ENCODE peak calls at places on chromosomes 6 and 20, in nine cellular contexts. Y, T, Z, B, I, P, A, W and K are unnamed samples.

GRCh38 chr20:58992911-58993310 is 11.9 kb downstream of the NELFCD start:
- DNase-seq in Y (no peak), T (no peak), Z (peak; percentile 27), B (no peak), I (peak; percentile 25), P (no peak), A (no peak), W (no peak), K (no peak)

GRCh38 chr6:36033935-36034334 is 6.3 kb downstream of the MAPK14 start:
- DNase-seq in Y (no peak), T (no peak), Z (no peak), B (no peak), I (no peak), P (no peak), A (no peak), W (no peak), K (no peak)

GRCh38 chr20:51569815-51570741 is 27.6 kb upstream of the NFATC2 start:
- DNase-seq in Y (no peak), T (no peak), Z (no peak), B (no peak), I (no peak), P (no peak), A (peak; percentile 30), W (no peak), K (no peak)

GRCh38 chr6:169668203-169668847 is 33.5 kb downstream of the WDR27 start:
- DNase-seq in Y (no peak), T (no peak), Z (no peak), B (no peak), I (no peak), P (no peak), A (no peak), W (no peak), K (no peak)

GRCh38 chr20:23926941-23927872 is 47.7 kb upstream of the CST5 start:
- DNase-seq in Y (no peak), T (no peak), Z (no peak), B (no peak), I (no peak), P (no peak), A (no peak), W (no peak), K (peak; percentile 40)

GRCh38 chr20:39624316-39624715 is 662.2 kb downstream of the DHX35 start:
- DNase-seq in Y (no peak), T (no peak), Z (no peak), B (no peak), I (no peak), P (no peak), A (no peak), W (no peak), K (no peak)

GRCh38 chr6:11460837-11461661 is 76.5 kb upstream of the TMEM170B start:
- DNase-seq in Y (peak; percentile 57), T (no peak), Z (no peak), B (peak; percentile 50), I (no peak), P (no peak), A (no peak), W (no peak), K (no peak)

GRCh38 chr20:21235713-21236445 is 67.3 kb upstream of the XRN2 start:
- DNase-seq in Y (peak; percentile 57), T (peak; percentile 72), Z (peak; percentile 76), B (peak; percentile 62), I (peak; percentile 83), P (peak; percentile 32), A (peak; percentile 37), W (peak; percentile 70), K (peak; percentile 20)

GRCh38 chr6:72702421-72702820 is 80.6 kb downstream of the KCNQ5 start:
- DNase-seq in Y (no peak), T (no peak), Z (no peak), B (no peak), I (no peak), P (no peak), A (no peak), W (no peak), K (no peak)

GRCh38 chr6:166423051-166423745 is 40.5 kb upstream of the MPC1 start:
- DNase-seq in Y (no peak), T (no peak), Z (no peak), B (no peak), I (peak; percentile 42), P (no peak), A (no peak), W (no peak), K (no peak)

GRCh38 chr20:4546342-4546741 is 175.4 kb upstream of the PRND start:
- DNase-seq in Y (no peak), T (no peak), Z (no peak), B (no peak), I (no peak), P (no peak), A (no peak), W (no peak), K (no peak)

GRCh38 chr6:19731286-19731685 is 105.9 kb upstream of the ID4 start:
- DNase-seq in Y (no peak), T (no peak), Z (no peak), B (no peak), I (no peak), P (peak; percentile 59), A (no peak), W (no peak), K (peak; percentile 91)

GRCh38 chr20:33719989-33720709 is at the start of gene PXMP4:
- DNase-seq in Y (peak; percentile 98), T (peak; percentile 67), Z (peak; percentile 85), B (peak; percentile 97), I (peak; percentile 95), P (peak; percentile 94), A (peak; percentile 88), W (peak; percentile 94), K (peak; percentile 95)
- TF ChIP-seq CTCF in Y (no peak), T (no peak), Z (no peak), B (no peak), I (no peak), P (no peak), A (no peak), W (no peak), K (no peak)

DNA sequence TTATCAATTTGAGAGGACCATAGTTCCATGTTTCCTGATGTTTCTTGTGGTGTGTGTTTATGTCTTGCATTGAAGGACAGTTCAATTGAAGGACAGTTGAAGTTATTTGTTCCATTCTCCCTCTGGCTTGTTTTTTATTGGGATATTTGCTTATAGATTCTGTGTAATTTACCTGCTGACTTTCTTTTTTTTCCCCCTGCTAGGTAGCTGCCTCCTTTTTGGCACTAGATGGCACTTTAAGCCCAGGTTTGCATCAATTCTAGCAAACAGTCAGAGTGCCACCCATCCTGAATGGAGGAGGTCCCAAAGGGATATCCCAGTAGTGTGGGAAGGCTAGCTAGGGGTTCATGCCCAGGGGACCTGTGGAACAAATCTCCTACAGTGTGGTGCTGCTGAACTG is 78.1 kb downstream of the CFAP61 start:
- DNase-seq in Y (peak; percentile 45), T (no peak), Z (no peak), B (no peak), I (no peak), P (no peak), A (no peak), W (no peak), K (no peak)
- TF ChIP-seq CTCF in Y (peak; percentile 74), T (no peak), Z (no peak), B (peak; percentile 43), I (no peak), P (no peak), A (no peak), W (no peak), K (peak; percentile 43)

GRCh38 chr20:63955281-63955845 is 853 bp downstream of the UCKL1 start:
- DNase-seq in Y (no peak), T (no peak), Z (peak; percentile 42), B (peak; percentile 78), I (peak; percentile 77), P (no peak), A (peak; percentile 50), W (no peak), K (no peak)
- TF ChIP-seq CTCF in Y (peak; percentile 40), T (no peak), Z (no peak), B (peak; percentile 61), I (peak; percentile 46), P (peak; percentile 21), A (peak; percentile 31), W (peak; percentile 25), K (peak; percentile 17)

GRCh38 chr6:7106752-7107577 is 796 bp upstream of the RREB1 start:
- DNase-seq in Y (no peak), T (peak; percentile 10), Z (peak; percentile 32), B (peak; percentile 75), I (peak; percentile 78), P (no peak), A (peak; percentile 44), W (peak; percentile 79), K (no peak)
- TF ChIP-seq CTCF in Y (no peak), T (no peak), Z (no peak), B (peak; percentile 40), I (peak; percentile 28), P (peak; percentile 16), A (no peak), W (peak; percentile 36), K (peak; percentile 25)

DNA sequence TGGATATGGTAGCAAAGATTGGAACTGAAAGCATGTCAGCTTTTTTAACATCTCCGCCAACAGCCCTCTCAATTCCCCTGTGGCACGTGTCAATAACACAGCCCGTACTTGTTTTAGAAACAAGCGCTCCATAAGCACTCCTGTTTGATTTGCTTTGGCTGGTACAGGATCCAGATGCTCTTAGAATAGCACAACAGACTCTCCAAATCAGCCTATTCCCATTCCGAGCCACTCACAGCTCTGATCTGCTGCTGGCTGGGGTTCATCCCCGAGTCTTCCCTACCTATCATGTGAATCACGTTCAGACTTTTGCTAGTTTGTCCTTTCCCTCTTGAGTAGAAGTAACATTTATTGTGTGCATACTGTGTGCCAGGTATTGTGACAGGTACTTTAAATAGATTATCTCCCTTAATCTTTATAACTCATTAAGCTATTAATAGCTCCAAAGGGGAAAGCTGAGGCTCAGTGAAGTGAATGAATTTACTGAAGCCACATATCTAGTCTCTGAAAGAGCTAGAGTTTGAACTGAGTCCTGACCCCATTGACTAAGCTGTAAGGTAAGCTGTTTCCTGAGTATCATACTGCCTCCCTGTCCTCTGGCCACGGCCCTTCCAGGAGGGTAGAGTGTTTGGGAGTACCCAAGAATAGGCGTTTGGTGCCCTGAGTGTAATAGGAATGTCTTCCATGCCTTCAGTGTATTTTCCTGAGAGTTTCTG is 46.7 kb downstream of the RALY start:
- DNase-seq in Y (no peak), T (no peak), Z (peak; percentile 47), B (no peak), I (no peak), P (no peak), A (no peak), W (no peak), K (no peak)
- TF ChIP-seq CTCF in Y (no peak), T (no peak), Z (no peak), B (no peak), I (no peak), P (no peak), A (no peak), W (no peak), K (no peak)

GRCh38 chr6:89643411-89643810 is 4.9 kb upstream of the LYRM2 start:
- DNase-seq in Y (no peak), T (no peak), Z (no peak), B (no peak), I (no peak), P (no peak), A (no peak), W (no peak), K (no peak)

GRCh38 chr6:89640804-89641203 is 2.3 kb upstream of the LYRM2 start:
- DNase-seq in Y (no peak), T (no peak), Z (no peak), B (no peak), I (no peak), P (no peak), A (no peak), W (no peak), K (peak; percentile 14)

GRCh38 chr6:89637960-89638319 is 607 bp downstream of the LYRM2 start:
- DNase-seq in Y (no peak), T (no peak), Z (no peak), B (no peak), I (no peak), P (no peak), A (no peak), W (no peak), K (no peak)

GRCh38 chr6:89638320-89639195 is at the start of gene LYRM2:
- DNase-seq in Y (peak; percentile 90), T (peak; percentile 92), Z (peak; percentile 96), B (peak; percentile 89), I (peak; percentile 96), P (peak; percentile 77), A (peak; percentile 96), W (peak; percentile 96), K (peak; percentile 55)
- TF ChIP-seq CTCF in Y (no peak), T (no peak), Z (no peak), B (no peak), I (no peak), P (no peak), A (peak; percentile 14), W (no peak), K (no peak)